ENCODE peak calls at places on chromosomes 5 and 9, in eight cellular contexts. R is CD8-positive, alpha-beta T cell; B is lower leg skin; L is activated B cell treated with CpG ODN at 0.5 μM for 24 hours; S is neural progenitor cell; O is WERI-Rb-1; P is left lung; E is cardiac muscle cell. U is an unnamed sample.

GRCh38 chr5:83077662-83078261 is 415 bp downstream of the XRCC4 start:
- DNase-seq in R (peak), B (no peak), L (peak), S (peak), O (no peak), P (no peak), E (peak), U (no peak)

GRCh38 chr5:173293817-173294672 is 34.2 kb downstream of the STC2 start:
- DNase-seq in R (peak), B (peak), L (peak), S (peak), O (peak), P (peak), E (peak), U (no peak)

GRCh38 chr9:132881826-132882225 is 3.1 kb downstream of the SPACA9 start:
- DNase-seq in R (no peak), B (no peak), L (no peak), S (no peak), O (no peak), P (no peak), E (no peak), U (no peak)

GRCh38 chr5:93336330-93337110 is 244.5 kb downstream of the NR2F1-AS1 start:
- DNase-seq in R (no peak), B (no peak), L (no peak), S (no peak), O (no peak), P (no peak), E (no peak), U (no peak)

GRCh38 chr9:107819772-107820171 is 330.2 kb upstream of the KLF4 start:
- DNase-seq in R (no peak), B (no peak), L (no peak), S (peak), O (no peak), P (peak), E (peak), U (no peak)

GRCh38 chr5:131413605-131414559 is 150.0 kb downstream of the CDC42SE2 start:
- DNase-seq in R (no peak), B (no peak), L (no peak), S (no peak), O (peak), P (no peak), E (no peak), U (no peak)

GRCh38 chr5:56814963-56815656 is at the start of gene MAP3K1:
- DNase-seq in R (peak), B (peak), L (peak), S (peak), O (peak), P (peak), E (peak), U (peak)

GRCh38 chr9:114652776-114653555 is 4.6 kb downstream of the TEX53 start:
- DNase-seq in R (no peak), B (no peak), L (no peak), S (no peak), O (no peak), P (no peak), E (no peak), U (no peak)

GRCh38 chr5:135488727-135489465 is 36.7 kb upstream of the TIFAB start:
- DNase-seq in R (no peak), B (no peak), L (no peak), S (peak), O (peak), P (peak), E (peak), U (no peak)

GRCh38 chr5:110034076-110034475 is 344.3 kb downstream of the MAN2A1 start:
- DNase-seq in R (no peak), B (no peak), L (no peak), S (no peak), O (no peak), P (no peak), E (peak), U (no peak)

GRCh38 chr9:87540444-87541105 is 42.9 kb downstream of the DAPK1 start:
- DNase-seq in R (no peak), B (no peak), L (no peak), S (no peak), O (no peak), P (no peak), E (no peak), U (no peak)

GRCh38 chr9:87543251-87543650 is 45.6 kb downstream of the DAPK1 start:
- DNase-seq in R (no peak), B (no peak), L (no peak), S (no peak), O (no peak), P (no peak), E (no peak), U (no peak)

GRCh38 chr9:87541663-87542062 is 44.0 kb downstream of the DAPK1 start:
- DNase-seq in R (no peak), B (no peak), L (no peak), S (no peak), O (no peak), P (no peak), E (no peak), U (no peak)

GRCh38 chr9:87545858-87546257 is 48.2 kb downstream of the DAPK1 start:
- DNase-seq in R (no peak), B (no peak), L (no peak), S (no peak), O (no peak), P (no peak), E (no peak), U (no peak)

DNA sequence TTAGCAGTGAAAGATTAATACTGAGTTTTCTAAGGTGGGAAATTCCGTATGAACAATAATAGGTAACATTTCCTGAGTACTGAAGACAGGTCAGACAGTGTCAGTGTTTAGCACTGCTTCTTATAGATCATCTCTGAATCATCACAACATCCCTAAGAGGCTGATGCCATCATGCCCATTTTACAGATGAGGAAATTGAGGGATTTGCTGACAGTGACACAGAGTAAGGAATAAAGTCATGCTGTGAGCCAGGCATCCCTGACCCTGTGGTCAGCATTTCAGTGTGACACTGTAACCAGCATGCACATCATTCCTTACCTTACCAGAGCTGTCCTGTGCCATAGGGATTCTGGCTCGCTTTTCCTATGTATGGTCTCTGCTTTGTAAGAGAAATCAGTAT is 44.5 kb downstream of the DAPK1 start:
- DNase-seq in R (no peak), B (no peak), L (no peak), S (no peak), O (no peak), P (no peak), E (no peak), U (no peak)
- TF ChIP-seq CTCF in R (no peak), B (no peak), L (no peak), S (no peak), O (no peak), P (no peak), E (no peak), U (no peak)

GRCh38 chr5:80408475-80408875 is 611 bp downstream of the ZFYVE16 start:
- DNase-seq in R (peak), B (no peak), L (no peak), S (no peak), O (peak), P (peak), E (peak), U (peak)
- TF ChIP-seq CTCF in R (no peak), B (no peak), L (no peak), S (no peak), O (peak), P (no peak), E (no peak), U (no peak)

GRCh38 chr5:172059661-172060100 is 53.2 kb upstream of the FBXW11 start:
- DNase-seq in R (no peak), B (peak), L (no peak), S (peak), O (no peak), P (no peak), E (no peak), U (no peak)
- TF ChIP-seq CTCF in R (peak), B (no peak), L (no peak), S (peak), O (peak), P (peak), E (peak), U (peak)

GRCh38 chr9:111691686-111692329 is 30.4 kb downstream of the GNG10 start:
- DNase-seq in R (no peak), B (no peak), L (no peak), S (no peak), O (no peak), P (no peak), E (peak), U (no peak)
- TF ChIP-seq CTCF in R (no peak), B (no peak), L (no peak), S (peak), O (peak), P (peak), E (peak), U (peak)

DNA sequence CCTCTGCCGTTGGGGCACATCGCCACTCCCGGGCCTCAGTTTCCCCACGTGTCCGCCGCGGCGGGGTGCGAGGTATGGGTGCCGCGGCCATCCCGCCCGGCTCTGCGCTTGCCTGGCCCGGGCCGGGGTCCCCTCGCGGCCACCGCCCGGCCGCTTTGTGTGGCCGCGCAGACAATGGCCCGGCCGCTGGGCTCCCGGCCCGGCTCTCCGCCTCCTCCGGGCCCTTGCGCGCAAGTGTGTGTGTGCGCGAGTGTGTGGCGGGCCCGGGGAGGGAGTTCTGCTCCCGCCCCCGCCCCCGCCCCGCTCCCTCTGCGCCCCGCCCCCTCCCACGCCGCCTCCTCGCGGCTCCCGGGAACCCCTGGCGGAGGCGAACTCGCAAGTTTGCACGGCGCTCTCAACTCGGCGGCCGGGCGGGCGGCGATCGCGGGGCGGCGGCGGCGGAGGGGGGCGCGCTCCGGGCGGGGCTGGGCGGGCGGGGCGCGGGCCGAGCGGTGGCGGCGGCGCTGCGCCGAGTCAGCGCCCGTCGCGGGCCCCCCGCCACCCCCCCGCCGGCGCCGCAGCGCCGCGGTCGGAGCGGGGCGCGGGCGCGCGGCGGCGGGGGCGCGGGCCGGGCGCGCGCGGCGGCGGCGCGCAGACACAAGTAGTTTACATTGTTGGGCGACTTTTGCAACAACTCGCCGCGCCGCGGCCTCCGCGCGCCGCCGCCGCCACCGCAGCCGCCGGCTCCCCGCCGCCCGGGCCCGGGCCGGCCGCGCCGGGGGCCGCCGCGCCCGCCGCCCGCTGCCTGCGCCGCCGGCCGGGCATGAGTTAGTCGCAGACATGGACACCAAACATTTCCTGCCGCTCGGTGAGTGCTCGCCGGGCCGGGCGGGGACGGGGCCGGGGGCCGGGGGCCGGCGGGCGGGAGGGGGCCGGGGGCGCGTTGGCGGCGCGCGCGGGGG is at the start of gene RXRA:
- DNase-seq in R (peak), B (peak), L (peak), S (peak), O (peak), P (peak), E (peak), U (peak)
- TF ChIP-seq CTCF in R (no peak), B (no peak), L (no peak), S (peak), O (peak), P (no peak), E (no peak), U (no peak)

GRCh38 chr9:120387257-120387999 is 192.5 kb downstream of the CDK5RAP2 start:
- DNase-seq in R (no peak), B (peak), L (no peak), S (no peak), O (no peak), P (no peak), E (no peak), U (no peak)
- TF ChIP-seq CTCF in R (no peak), B (no peak), L (no peak), S (no peak), O (no peak), P (no peak), E (no peak), U (no peak)

U was measured in CD14-positive monocyte.